ENCODE peak calls at places on chromosome 2, in ten cellular contexts. K is Peyer's patch; H is fibroblast of pulmonary artery; L is activated CD8-positive, alpha-beta T cell treated with anti-CD3 and anti-CD28 coated beads for 36 hours; O is suprapubic skin; V is stomach; M is fibroblast of mammary gland; Y is tibial artery; S is AG04449; G is osteocyte. U is an unnamed sample.

GRCh38 chr2:221529943-221530652 is 42.0 kb downstream of the EPHA4 start:
- DNase-seq in K (no peak), H (peak), G (no peak), L (no peak), O (no peak), V (no peak), Y (no peak), M (peak), S (peak), U (no peak)

GRCh38 chr2:235692076-235692475 is 198.2 kb downstream of the AGAP1 start:
- DNase-seq in Y (no peak), H (no peak), S (no peak), G (no peak), L (no peak), V (no peak), O (no peak), K (no peak), M (no peak), U (no peak)

GRCh38 chr2:3637692-3638455 is 20.1 kb upstream of the ALLC start:
- DNase-seq in H (no peak), V (peak), Y (peak), M (no peak), S (no peak), G (peak), L (no peak), O (peak), K (no peak), U (no peak)

GRCh38 chr2:112312821-112313220 is 37.4 kb downstream of the ZC3H6 start:
- DNase-seq in O (no peak), Y (no peak), G (no peak), S (no peak), M (no peak), H (no peak), K (no peak), V (no peak), L (no peak), U (no peak)

GRCh38 chr2:157291018-157291417 is 33.5 kb downstream of the GALNT5 start:
- DNase-seq in H (no peak), L (no peak), M (no peak), G (no peak), K (no peak), O (no peak), S (no peak), V (no peak), Y (no peak), U (no peak)

GRCh38 chr2:168189835-168190426 is 57.5 kb downstream of the STK39 start:
- DNase-seq in H (peak), S (no peak), V (no peak), G (no peak), M (peak), K (no peak), O (no peak), L (no peak), Y (no peak), U (no peak)

GRCh38 chr2:182591774-182592173 is 124.3 kb upstream of the DNAJC10 start:
- DNase-seq in Y (no peak), M (no peak), L (no peak), O (no peak), V (no peak), H (no peak), S (no peak), G (no peak), K (no peak), U (no peak)

GRCh38 chr2:42958036-42958370 is 165.6 kb upstream of the HAAO start:
- DNase-seq in O (no peak), G (no peak), V (no peak), K (no peak), M (no peak), S (no peak), Y (no peak), L (no peak), H (no peak), U (no peak)

GRCh38 chr2:54409752-54410151 is 46.4 kb upstream of the SPTBN1 start:
- DNase-seq in K (no peak), O (no peak), Y (no peak), H (no peak), G (no peak), L (no peak), S (no peak), V (no peak), M (no peak), U (no peak)

GRCh38 chr2:156708051-156708450 is 271.9 kb downstream of the GPD2 start:
- DNase-seq in O (no peak), S (no peak), Y (no peak), H (no peak), L (no peak), K (no peak), V (no peak), M (peak), G (no peak), U (no peak)

GRCh38 chr2:105470979-105471378 is 72.1 kb upstream of the FHL2 start:
- DNase-seq in V (no peak), O (no peak), G (peak), M (no peak), H (no peak), K (no peak), Y (no peak), L (no peak), S (no peak), U (no peak)

GRCh38 chr2:58925676-58926081 is 684.6 kb upstream of the FANCL start:
- DNase-seq in L (no peak), G (no peak), K (no peak), V (no peak), H (no peak), O (no peak), M (peak), S (no peak), Y (no peak), U (no peak)

GRCh38 chr2:12303181-12304030 is 413.3 kb upstream of the TRIB2 start:
- DNase-seq in K (no peak), M (peak), L (peak), Y (no peak), V (no peak), G (peak), S (no peak), O (no peak), H (peak), U (no peak)

GRCh38 chr2:112706170-112706664 is 14.6 kb upstream of the NT5DC4 start:
- DNase-seq in Y (no peak), L (peak), M (no peak), H (peak), S (no peak), O (peak), V (no peak), G (peak), K (peak), U (peak)

GRCh38 chr2:149399934-149400615 is 69.7 kb downstream of the LYPD6 start:
- DNase-seq in O (no peak), G (no peak), L (no peak), Y (no peak), K (no peak), S (no peak), M (no peak), H (no peak), V (no peak), U (no peak)

GRCh38 chr2:238891667-238892500 is 44.0 kb downstream of the TWIST2 start:
- DNase-seq in O (peak), S (no peak), L (no peak), Y (no peak), M (no peak), K (no peak), G (no peak), H (no peak), V (no peak), U (no peak)

GRCh38 chr2:239106314-239106908 is 258.5 kb downstream of the TWIST2 start:
- DNase-seq in H (peak), K (no peak), G (no peak), Y (no peak), V (peak), M (peak), O (no peak), S (peak), L (peak), U (no peak)

GRCh38 chr2:62704654-62705006 is 883 bp upstream of the EHBP1 start:
- DNase-seq in Y (no peak), M (no peak), G (no peak), V (no peak), L (no peak), S (no peak), H (no peak), O (no peak), K (no peak), U (no peak)

GRCh38 chr2:32553829-32554432 is 73.9 kb upstream of the TTC27 start:
- DNase-seq in K (no peak), Y (no peak), O (no peak), G (no peak), M (peak), V (no peak), H (peak), S (no peak), L (no peak), U (no peak)

GRCh38 chr2:151842830-151843668 is 14.8 kb upstream of the ARL5A start:
- DNase-seq in M (no peak), S (no peak), L (no peak), K (no peak), G (no peak), Y (no peak), H (no peak), V (no peak), O (no peak), U (no peak)

GRCh38 chr2:133458280-133458679 is 110.0 kb downstream of the NCKAP5 start:
- DNase-seq in L (no peak), Y (no peak), G (no peak), V (no peak), K (no peak), O (no peak), M (peak), H (peak), S (no peak), U (no peak)

GRCh38 chr2:182761903-182762302 is 45.8 kb downstream of the DNAJC10 start:
- DNase-seq in L (no peak), G (no peak), K (no peak), S (no peak), M (peak), V (no peak), O (no peak), Y (peak), H (peak), U (no peak)

GRCh38 chr2:235716875-235717496 is 223.1 kb downstream of the AGAP1 start:
- DNase-seq in S (no peak), H (no peak), V (no peak), L (no peak), M (no peak), O (no peak), Y (no peak), G (no peak), K (no peak), U (no peak)

GRCh38 chr2:105873721-105874120 is 129.0 kb downstream of the NCK2 start:
- DNase-seq in K (no peak), S (no peak), M (peak), V (no peak), O (no peak), G (no peak), H (peak), Y (no peak), L (peak), U (no peak)

GRCh38 chr2:118231759-118232158 is 143.5 kb downstream of the INSIG2 start:
- DNase-seq in Y (no peak), V (no peak), M (no peak), O (no peak), S (no peak), L (no peak), G (no peak), K (no peak), H (no peak), U (no peak)

GRCh38 chr2:221293949-221294736 is 278.0 kb downstream of the EPHA4 start:
- DNase-seq in K (no peak), L (no peak), H (no peak), V (no peak), Y (no peak), S (no peak), G (no peak), M (no peak), O (no peak), U (no peak)

GRCh38 chr2:211457325-211457724 is 900.9 kb downstream of the CPS1 start:
- DNase-seq in O (no peak), Y (no peak), S (no peak), M (no peak), H (no peak), V (no peak), G (no peak), K (no peak), L (no peak), U (no peak)

GRCh38 chr2:211453311-211453894 is 897.0 kb downstream of the CPS1 start:
- DNase-seq in L (no peak), M (no peak), V (no peak), K (no peak), S (no peak), O (no peak), H (no peak), G (no peak), Y (no peak), U (no peak)

GRCh38 chr2:211454684-211455083 is 898.3 kb downstream of the CPS1 start:
- DNase-seq in O (no peak), V (no peak), L (no peak), K (no peak), M (no peak), G (no peak), Y (no peak), S (no peak), H (no peak), U (no peak)

GRCh38 chr2:211458974-211459373 is 902.6 kb downstream of the CPS1 start:
- DNase-seq in S (no peak), V (no peak), L (no peak), K (no peak), O (no peak), Y (no peak), G (no peak), M (no peak), H (no peak), U (no peak)

DNA sequence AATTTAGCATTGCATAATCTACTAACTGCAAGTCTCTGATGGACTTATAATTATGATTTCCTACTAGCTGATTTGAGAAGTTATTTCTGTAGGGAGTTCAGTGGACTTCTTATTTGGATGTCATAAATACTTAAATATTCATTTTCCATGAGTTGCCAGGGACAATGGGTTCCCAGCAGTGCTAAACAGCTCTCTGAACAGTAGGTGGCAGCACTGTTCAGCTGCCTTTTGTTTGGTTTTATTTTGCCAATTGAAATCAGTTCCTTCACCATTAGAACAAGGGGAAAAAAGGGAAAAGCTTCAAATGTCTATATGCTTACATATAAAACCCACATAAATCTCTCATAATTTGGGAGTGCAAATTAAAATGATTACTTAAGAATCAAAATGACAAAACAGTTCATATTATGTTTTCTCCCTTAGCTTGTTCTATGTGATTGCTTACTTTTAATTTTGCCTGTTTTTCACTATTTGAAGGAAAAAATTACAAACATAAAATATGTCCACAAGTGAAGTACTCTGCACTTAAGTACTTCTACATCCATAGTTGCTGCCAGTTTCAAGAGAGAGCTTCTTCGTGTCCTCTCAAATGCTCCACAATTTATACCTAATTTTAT is 898.9 kb downstream of the CPS1 start:
- DNase-seq in G (no peak), L (peak), Y (no peak), M (peak), S (no peak), V (peak), K (no peak), H (peak), O (no peak), U (no peak)
- TF ChIP-seq CTCF in G (peak), L (peak), Y (peak), M (peak), S (peak), V (peak), K (peak), H (no peak), O (no peak), U (peak)

GRCh38 chr2:144894612-144895300 is 374.8 kb upstream of the ZEB2 start:
- DNase-seq in O (no peak), G (no peak), V (no peak), K (no peak), M (no peak), Y (no peak), L (no peak), S (no peak), H (no peak), U (no peak)

GRCh38 chr2:144886847-144887246 is 366.9 kb upstream of the ZEB2 start:
- DNase-seq in M (peak), O (peak), G (no peak), L (no peak), Y (peak), S (no peak), K (no peak), H (peak), V (no peak), U (no peak)

GRCh38 chr2:144889348-144889747 is 369.4 kb upstream of the ZEB2 start:
- DNase-seq in S (no peak), G (no peak), O (no peak), Y (no peak), L (no peak), H (no peak), V (no peak), M (no peak), K (no peak), U (no peak)

DNA sequence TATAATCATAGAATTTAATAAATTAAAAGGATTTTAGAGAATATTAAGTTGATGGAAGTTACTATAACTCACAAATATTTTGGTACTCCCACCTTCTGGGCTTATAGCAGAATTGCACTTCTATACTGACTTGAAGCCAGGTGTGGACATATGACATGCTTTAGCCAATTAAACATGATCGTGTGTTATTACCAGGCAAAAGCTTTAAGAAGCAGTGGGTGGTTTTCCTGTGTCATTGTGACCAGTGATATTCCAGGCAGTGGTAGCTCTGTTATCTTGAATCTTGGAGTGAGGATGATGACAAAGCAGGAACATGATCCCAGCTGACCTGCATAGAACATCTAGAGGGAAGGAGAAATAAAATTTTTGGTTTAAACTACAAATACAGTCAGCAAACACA is 370.9 kb upstream of the ZEB2 start:
- DNase-seq in V (no peak), S (no peak), H (peak), M (peak), G (no peak), O (no peak), L (no peak), K (no peak), Y (no peak), U (no peak)
- TF ChIP-seq CTCF in V (no peak), S (peak), H (peak), M (peak), G (peak), O (no peak), L (no peak), K (no peak), Y (no peak), U (peak)

GRCh38 chr2:217653240-217653639 is 349.6 kb downstream of the TNS1 start:
- DNase-seq in M (peak), S (peak), H (peak), Y (peak), V (no peak), O (peak), K (peak), G (peak), L (no peak), U (peak)
- TF ChIP-seq CTCF in M (no peak), S (peak), H (no peak), Y (peak), V (no peak), O (no peak), K (no peak), G (peak), L (no peak), U (no peak)

DNA sequence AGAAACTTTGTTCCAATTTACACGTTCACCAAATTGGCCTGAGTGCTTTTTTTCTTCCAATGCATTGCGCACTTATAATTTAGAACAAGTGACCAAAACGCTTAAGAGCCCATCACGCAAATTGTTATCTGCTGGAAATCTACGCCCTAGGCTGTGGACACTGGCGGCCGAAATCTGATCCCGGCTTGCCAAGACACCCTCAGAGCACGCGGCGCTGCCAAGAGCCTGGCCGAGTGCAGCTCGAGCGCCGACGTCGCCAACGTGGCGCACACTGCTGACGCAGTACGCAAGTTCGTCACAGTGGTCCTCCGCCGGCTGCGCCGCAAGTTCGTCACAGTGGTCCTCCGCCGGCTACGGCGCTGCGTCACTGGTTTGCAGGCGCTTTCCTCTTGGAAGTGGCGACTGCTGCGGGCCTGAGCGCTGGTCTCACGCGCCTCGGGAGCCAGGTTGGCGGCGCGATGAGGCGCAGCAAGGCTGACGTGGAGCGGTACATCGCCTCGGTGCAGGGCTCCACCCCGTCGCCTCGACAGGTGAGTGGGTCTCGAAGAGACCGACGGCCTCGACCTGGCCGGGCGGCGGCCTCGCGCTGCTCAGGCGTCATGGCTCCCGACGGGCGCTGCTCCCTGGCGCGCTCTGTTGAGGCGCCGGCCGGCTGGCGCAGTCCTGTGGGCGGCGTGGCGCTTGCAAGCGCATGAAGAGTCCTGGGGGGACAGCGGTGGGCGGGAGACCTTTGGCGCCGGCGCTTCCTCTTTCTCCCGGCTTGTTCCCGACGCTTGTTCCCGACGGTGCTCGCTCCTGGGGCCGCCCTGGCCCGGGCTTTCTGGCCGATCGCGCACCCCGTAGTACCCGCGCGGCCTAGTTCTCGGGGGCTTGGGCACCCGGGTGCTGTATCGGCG is at the start of gene RANBP2:
- DNase-seq in O (peak), H (peak), Y (peak), M (peak), S (peak), K (peak), V (peak), L (peak), G (peak), U (peak)
- TF ChIP-seq CTCF in O (no peak), H (no peak), Y (no peak), M (no peak), S (no peak), K (no peak), V (no peak), L (no peak), G (no peak), U (no peak)

GRCh38 chr2:174341995-174342571 is 7.3 kb downstream of the SP9 start:
- DNase-seq in V (no peak), H (no peak), O (no peak), M (no peak), G (no peak), K (no peak), S (no peak), Y (no peak), L (no peak), U (no peak)

GRCh38 chr2:174341301-174341994 is 6.7 kb downstream of the SP9 start:
- DNase-seq in M (peak), S (no peak), Y (peak), V (peak), L (peak), G (peak), K (peak), O (peak), H (peak), U (peak)

GRCh38 chr2:174339571-174339966 is 4.8 kb downstream of the SP9 start:
- DNase-seq in H (no peak), O (no peak), S (no peak), M (no peak), L (no peak), V (no peak), K (no peak), G (no peak), Y (no peak), U (no peak)

GRCh38 chr2:174339971-174340399 is 5.2 kb downstream of the SP9 start:
- DNase-seq in L (no peak), O (no peak), Y (no peak), S (no peak), G (no peak), H (no peak), K (no peak), M (no peak), V (no peak), U (no peak)

GRCh38 chr2:174340400-174341300 is 5.9 kb downstream of the SP9 start:
- DNase-seq in H (no peak), Y (no peak), L (no peak), S (no peak), O (no peak), K (no peak), V (no peak), G (no peak), M (no peak), U (no peak)
- TF ChIP-seq CTCF in H (no peak), Y (no peak), L (no peak), S (no peak), O (no peak), K (no peak), V (no peak), G (no peak), M (no peak), U (no peak)

GRCh38 chr2:47896450-47896968 is 9.8 kb downstream of the FBXO11 start:
- DNase-seq in O (no peak), Y (no peak), H (no peak), G (no peak), L (no peak), M (no peak), K (no peak), V (no peak), S (no peak), U (no peak)
- TF ChIP-seq CTCF in O (no peak), Y (no peak), H (no peak), G (no peak), L (no peak), M (no peak), K (no peak), V (no peak), S (no peak), U (no peak)

GRCh38 chr2:96164459-96165184 is 19.4 kb upstream of the DUSP2 start:
- DNase-seq in L (peak), S (no peak), H (no peak), K (peak), G (no peak), M (no peak), O (no peak), Y (no peak), V (no peak), U (no peak)
- TF ChIP-seq CTCF in L (no peak), S (no peak), H (no peak), K (no peak), G (no peak), M (no peak), O (no peak), Y (no peak), V (no peak), U (no peak)

GRCh38 chr2:53202063-53202462 is 565.5 kb upstream of the CHAC2 start:
- DNase-seq in L (no peak), H (peak), G (no peak), S (peak), Y (no peak), M (peak), V (no peak), O (no peak), K (no peak), U (no peak)
- TF ChIP-seq CTCF in L (no peak), H (peak), G (peak), S (peak), Y (no peak), M (peak), V (no peak), O (no peak), K (peak), U (no peak)